ENCODE peak calls at places on chromosome 18, in seven cellular contexts. L is epithelial cell of esophagus, I is LNCaP clone FGC, N is neural progenitor cell, X is fibroblast of pulmonary artery, A is AG10803, P is BJ. Y is an unnamed sample.

GRCh38 chr18:25279133-25279532 is 72.8 kb downstream of the ZNF521 start:
- DNase-seq in L (no peak), I (no peak), N (no peak), X (peak), A (peak), P (no peak), Y (peak)

GRCh38 chr18:34131008-34131407 is 93.7 kb downstream of the NOL4 start:
- DNase-seq in L (no peak), I (no peak), N (no peak), X (no peak), A (no peak), P (no peak), Y (no peak)

GRCh38 chr18:63887424-63887823 is at the start of gene SERPINB2:
- DNase-seq in L (peak), I (no peak), N (no peak), X (peak), A (peak), P (no peak), Y (no peak)

GRCh38 chr18:62795813-62796212 is 80.5 kb downstream of the PHLPP1 start:
- DNase-seq in L (no peak), I (no peak), N (no peak), X (no peak), A (no peak), P (no peak), Y (no peak)

GRCh38 chr18:10168477-10168876 is 254.7 kb downstream of the VAPA start:
- DNase-seq in L (no peak), I (no peak), N (no peak), X (no peak), A (no peak), P (no peak), Y (no peak)

GRCh38 chr18:24731981-24732380 is 271.5 kb downstream of the HRH4 start:
- DNase-seq in L (peak), I (no peak), N (peak), X (no peak), A (no peak), P (no peak), Y (no peak)

GRCh38 chr18:61333746-61334490 is 688 bp downstream of the CDH20 start:
- DNase-seq in L (no peak), I (no peak), N (peak), X (no peak), A (no peak), P (no peak), Y (peak)

GRCh38 chr18:42339324-42339723 is 384.3 kb downstream of the PIK3C3 start:
- DNase-seq in L (no peak), I (no peak), N (no peak), X (no peak), A (no peak), P (no peak), Y (no peak)

GRCh38 chr18:3012306-3012919 is 531 bp downstream of the LPIN2 start:
- DNase-seq in L (no peak), I (no peak), N (no peak), X (no peak), A (no peak), P (no peak), Y (peak)

GRCh38 chr18:47253101-47253654 is 1.7 kb upstream of the SKOR2 start:
- DNase-seq in L (no peak), I (no peak), N (peak), X (no peak), A (no peak), P (no peak), Y (no peak)

GRCh38 chr18:67381608-67382150 is 134.8 kb downstream of the DSEL start:
- DNase-seq in L (no peak), I (no peak), N (no peak), X (no peak), A (no peak), P (no peak), Y (no peak)

GRCh38 chr18:39486268-39486667 is 1920.7 kb upstream of the CELF4 start:
- DNase-seq in L (no peak), I (no peak), N (peak), X (no peak), A (no peak), P (no peak), Y (no peak)

GRCh38 chr18:65206551-65207260 is 544.1 kb upstream of the CDH7 start:
- DNase-seq in L (no peak), I (no peak), N (peak), X (no peak), A (no peak), P (no peak), Y (no peak)

GRCh38 chr18:65018184-65018583 is 732.6 kb upstream of the CDH7 start:
- DNase-seq in L (no peak), I (no peak), N (no peak), X (no peak), A (no peak), P (no peak), Y (no peak)

GRCh38 chr18:4586729-4587128 is 131.6 kb upstream of the DLGAP1 start:
- DNase-seq in L (no peak), I (no peak), N (no peak), X (no peak), A (no peak), P (no peak), Y (no peak)

GRCh38 chr18:32753656-32754221 is 19.1 kb downstream of the KLHL14 start:
- DNase-seq in L (no peak), I (no peak), N (peak), X (no peak), A (no peak), P (no peak), Y (no peak)

GRCh38 chr18:74526478-74526877 is 7.8 kb upstream of the CNDP1 start:
- DNase-seq in L (peak), I (no peak), N (no peak), X (no peak), A (no peak), P (no peak), Y (no peak)
- H3K4me3 ChIP-seq in L (no peak), I (no peak), N (no peak), X (no peak), A (no peak), P (no peak), Y (no peak)

GRCh38 chr18:56647071-56647470 is 4.1 kb upstream of the WDR7 start:
- DNase-seq in L (no peak), I (no peak), N (no peak), X (no peak), A (no peak), P (no peak), Y (no peak)

GRCh38 chr18:56641714-56642331 is 3.4 kb upstream of the TXNL1 start:
- DNase-seq in L (peak), I (no peak), N (no peak), X (peak), A (peak), P (no peak), Y (peak)

GRCh38 chr18:56650056-56650455 is 1.1 kb upstream of the WDR7 start:
- DNase-seq in L (no peak), I (no peak), N (no peak), X (no peak), A (no peak), P (no peak), Y (peak)

GRCh38 chr18:56648307-56648706 is 2.9 kb upstream of the WDR7 start:
- DNase-seq in L (no peak), I (no peak), N (no peak), X (no peak), A (no peak), P (no peak), Y (no peak)

GRCh38 chr18:56645415-56646016 is 5.6 kb upstream of the WDR7 start:
- DNase-seq in L (peak), I (no peak), N (peak), X (no peak), A (no peak), P (no peak), Y (peak)
- TF ChIP-seq CTCF in L (peak), I (peak), N (peak), X (peak), A (peak), P (peak), Y (peak)

GRCh38 chr18:6751207-6751606 is 21.7 kb downstream of the ARHGAP28 start:
- DNase-seq in L (no peak), I (no peak), N (no peak), X (no peak), A (no peak), P (no peak), Y (peak)

GRCh38 chr18:6750411-6750810 is 20.9 kb downstream of the ARHGAP28 start:
- DNase-seq in L (no peak), I (no peak), N (no peak), X (no peak), A (no peak), P (no peak), Y (no peak)

GRCh38 chr18:6755107-6755506 is 25.6 kb downstream of the ARHGAP28 start:
- DNase-seq in L (no peak), I (no peak), N (no peak), X (no peak), A (no peak), P (no peak), Y (no peak)

GRCh38 chr18:6748241-6748640 is 18.7 kb downstream of the ARHGAP28 start:
- DNase-seq in L (no peak), I (no peak), N (no peak), X (no peak), A (no peak), P (no peak), Y (no peak)

GRCh38 chr18:6752200-6752873 is 22.8 kb downstream of the ARHGAP28 start:
- DNase-seq in L (no peak), I (no peak), N (peak), X (peak), A (peak), P (peak), Y (peak)
- H3K4me3 ChIP-seq in L (no peak), I (no peak), N (peak), X (no peak), A (no peak), P (no peak), Y (no peak)

GRCh38 chr18:23585897-23586248 is 433 bp downstream of the NPC1 start:
- DNase-seq in L (no peak), I (no peak), N (no peak), X (no peak), A (no peak), P (no peak), Y (no peak)

GRCh38 chr18:23587220-23587642 is 925 bp upstream of the NPC1 start:
- DNase-seq in L (no peak), I (no peak), N (no peak), X (no peak), A (no peak), P (no peak), Y (no peak)

GRCh38 chr18:23585007-23585871 is 1.1 kb downstream of the NPC1 start:
- DNase-seq in L (peak), I (no peak), N (peak), X (no peak), A (peak), P (no peak), Y (peak)

GRCh38 chr18:23584019-23584970 is 2.0 kb downstream of the NPC1 start:
- DNase-seq in L (no peak), I (no peak), N (no peak), X (no peak), A (no peak), P (no peak), Y (no peak)

DNA sequence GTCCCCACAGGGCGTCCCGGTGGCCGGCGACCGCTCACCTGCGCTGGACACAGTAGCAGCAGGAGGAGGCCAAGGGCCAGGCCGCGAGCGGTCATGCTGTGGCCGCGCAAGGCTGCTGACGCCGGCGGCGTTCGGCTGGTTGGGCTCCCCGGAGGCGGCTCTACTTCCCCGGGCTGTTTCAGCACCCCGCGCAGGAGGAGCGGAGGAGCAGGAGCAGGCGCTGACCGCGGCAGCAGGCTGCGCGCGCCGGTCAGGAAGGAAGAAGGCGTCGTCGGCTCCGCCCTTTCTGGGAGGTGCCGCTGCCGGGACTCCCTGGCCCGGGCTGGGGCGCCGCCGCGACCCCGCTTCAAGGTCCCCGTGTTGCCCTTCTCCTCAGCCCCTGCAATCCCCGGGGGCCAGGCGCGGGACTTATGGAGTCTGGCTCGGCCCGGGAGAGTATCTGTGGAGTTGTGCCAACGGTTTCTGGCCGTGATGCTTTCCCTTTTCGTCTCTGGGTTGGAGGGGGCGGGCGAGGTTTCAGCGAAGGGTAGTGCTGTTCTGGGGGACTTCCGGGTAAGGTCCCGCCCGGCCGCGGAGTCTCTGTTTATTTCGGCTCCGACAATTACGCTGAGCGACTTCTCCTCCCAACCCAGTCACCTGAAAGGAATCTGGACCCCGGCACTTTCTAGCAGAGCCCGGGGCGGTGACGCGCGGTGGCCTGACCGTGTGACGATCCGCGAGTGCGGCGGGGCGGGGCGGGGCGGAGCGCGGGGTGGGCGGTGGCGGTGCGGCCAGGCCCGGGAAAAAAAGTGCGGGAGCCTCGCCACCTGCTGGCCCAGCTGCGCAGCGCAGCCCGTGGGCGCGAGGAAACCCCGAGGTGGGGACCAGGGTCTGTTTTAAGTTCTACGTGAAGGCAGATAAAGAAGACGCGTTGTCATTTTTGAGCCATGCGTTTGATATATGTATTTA is at the start of gene NPC1:
- DNase-seq in L (peak), I (peak), N (peak), X (peak), A (peak), P (peak), Y (peak)
- TF ChIP-seq CTCF in L (peak), I (peak), N (peak), X (peak), A (peak), P (peak), Y (peak)

GRCh38 chr18:55310044-55310676 is 277.8 kb downstream of the TCF4 start:
- DNase-seq in L (no peak), I (no peak), N (no peak), X (no peak), A (no peak), P (no peak), Y (no peak)
- H3K4me3 ChIP-seq in L (no peak), I (no peak), N (no peak), X (no peak), A (no peak), P (no peak), Y (no peak)

GRCh38 chr18:80200171-80200931 is 47.0 kb downstream of the PARD6G start:
- DNase-seq in L (no peak), I (no peak), N (peak), X (no peak), A (peak), P (no peak), Y (peak)
- TF ChIP-seq CTCF in L (peak), I (peak), N (peak), X (peak), A (peak), P (peak), Y (peak)

GRCh38 chr18:13440277-13441248 is 222.0 kb downstream of the LDLRAD4 start:
- DNase-seq in L (no peak), I (no peak), N (no peak), X (no peak), A (no peak), P (no peak), Y (peak)

GRCh38 chr18:13437034-13437433 is 218.5 kb downstream of the LDLRAD4 start:
- DNase-seq in L (no peak), I (no peak), N (no peak), X (no peak), A (no peak), P (no peak), Y (no peak)

GRCh38 chr18:13439475-13439874 is 220.9 kb downstream of the LDLRAD4 start:
- DNase-seq in L (no peak), I (no peak), N (no peak), X (no peak), A (no peak), P (no peak), Y (no peak)

GRCh38 chr18:13437801-13438506 is 219.4 kb downstream of the LDLRAD4 start:
- DNase-seq in L (no peak), I (no peak), N (no peak), X (no peak), A (no peak), P (no peak), Y (no peak)

GRCh38 chr18:13438507-13439056 is 220.0 kb downstream of the LDLRAD4 start:
- DNase-seq in L (no peak), I (no peak), N (no peak), X (no peak), A (no peak), P (no peak), Y (no peak)
- H3K4me3 ChIP-seq in L (no peak), I (no peak), N (no peak), X (no peak), A (no peak), P (no peak), Y (no peak)

DNA sequence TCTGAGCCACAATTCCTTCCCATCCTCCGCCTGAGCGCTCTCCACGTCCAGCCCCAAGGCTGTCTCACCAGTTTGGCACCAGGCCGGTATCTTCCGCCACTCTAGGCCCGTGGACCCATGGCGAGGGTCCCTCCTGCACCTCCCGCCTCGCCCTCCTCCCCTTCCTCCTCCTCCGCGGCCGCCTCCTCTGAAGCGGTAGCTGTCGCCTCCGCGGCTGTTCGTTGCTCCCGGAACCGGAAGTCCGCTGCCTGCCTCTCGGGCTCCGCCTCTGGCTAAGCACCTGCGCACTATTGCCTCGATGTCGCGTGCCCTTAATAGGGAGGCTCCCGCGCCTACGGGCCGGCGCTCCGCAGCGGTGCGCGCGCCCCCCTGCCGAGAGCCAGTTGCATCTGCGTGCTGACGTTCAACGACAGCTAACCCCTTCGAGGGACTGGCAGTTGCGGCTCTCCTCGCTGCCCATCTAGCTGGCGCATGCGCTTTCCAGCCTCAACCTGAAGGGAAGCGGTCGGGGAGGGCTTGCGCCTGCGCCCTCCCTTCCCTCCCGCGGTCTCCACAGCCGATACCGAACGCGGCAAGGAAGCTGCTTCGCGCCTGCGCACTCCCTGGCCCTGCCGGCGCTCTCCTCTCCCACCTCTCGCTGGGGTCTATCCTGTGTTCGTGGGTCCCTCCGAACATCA is at the start of gene MBD1:
- DNase-seq in L (peak), I (peak), N (peak), X (peak), A (peak), P (peak), Y (peak)
- TF ChIP-seq CTCF in L (peak), I (no peak), N (peak), X (no peak), A (peak), P (peak), Y (peak)